ENCODE peak calls at places on chromosomes 7 and 10, in seven cellular contexts. One of them, this sample, is unnamed.

GRCh38 chr7:22193361-22194016 is 163.5 kb downstream of the RAPGEF5 start:
- DNase-seq in Panc1: no peak
- DNase-seq in sigmoid colon: peak
- DNase-seq in transverse colon: no peak
- DNase-seq in suprapubic skin: no peak
- DNase-seq in breast epithelium: no peak
- DNase-seq in stomach: no peak
- DNase-seq in this sample: no peak

GRCh38 chr7:47228386-47229014 is 353.4 kb downstream of the TNS3 start:
- DNase-seq in stomach: no peak
- DNase-seq in Panc1: no peak
- DNase-seq in transverse colon: no peak
- DNase-seq in suprapubic skin: no peak
- DNase-seq in breast epithelium: no peak
- DNase-seq in sigmoid colon: no peak
- DNase-seq in this sample: no peak

GRCh38 chr7:28554791-28555471 is 142.6 kb downstream of the CREB5 start:
- DNase-seq in transverse colon: no peak
- DNase-seq in suprapubic skin: no peak
- DNase-seq in sigmoid colon: no peak
- DNase-seq in Panc1: no peak
- DNase-seq in breast epithelium: no peak
- DNase-seq in stomach: no peak
- DNase-seq in this sample: no peak

GRCh38 chr10:47277352-47278151 is 22.4 kb upstream of the GDF10 start:
- DNase-seq in breast epithelium: no peak
- DNase-seq in stomach: no peak
- DNase-seq in Panc1: no peak
- DNase-seq in transverse colon: no peak
- DNase-seq in sigmoid colon: no peak
- DNase-seq in suprapubic skin: no peak
- DNase-seq in this sample: peak

GRCh38 chr7:95686109-95686508 is 86.2 kb upstream of the DYNC1I1 start:
- DNase-seq in breast epithelium: no peak
- DNase-seq in suprapubic skin: no peak
- DNase-seq in stomach: peak
- DNase-seq in transverse colon: peak
- DNase-seq in sigmoid colon: peak
- DNase-seq in Panc1: peak
- DNase-seq in this sample: no peak

GRCh38 chr7:69782917-69783684 is 184.8 kb downstream of the AUTS2 start:
- DNase-seq in stomach: no peak
- DNase-seq in Panc1: no peak
- DNase-seq in suprapubic skin: no peak
- DNase-seq in transverse colon: peak
- DNase-seq in breast epithelium: no peak
- DNase-seq in sigmoid colon: peak
- DNase-seq in this sample: no peak

GRCh38 chr10:68105820-68106219 is 3.5 kb upstream of the MYPN start:
- DNase-seq in Panc1: peak
- DNase-seq in sigmoid colon: no peak
- DNase-seq in breast epithelium: no peak
- DNase-seq in suprapubic skin: no peak
- DNase-seq in transverse colon: no peak
- DNase-seq in stomach: no peak
- DNase-seq in this sample: no peak

GRCh38 chr10:86693721-86694369 is 25.5 kb downstream of the LDB3 start:
- DNase-seq in stomach: peak
- DNase-seq in Panc1: no peak
- DNase-seq in transverse colon: peak
- DNase-seq in suprapubic skin: no peak
- DNase-seq in sigmoid colon: no peak
- DNase-seq in breast epithelium: no peak
- DNase-seq in this sample: no peak

GRCh38 chr10:79409038-79410035 is 36.1 kb downstream of the ZCCHC24 start:
- DNase-seq in suprapubic skin: no peak
- DNase-seq in Panc1: no peak
- DNase-seq in sigmoid colon: peak
- DNase-seq in breast epithelium: peak
- DNase-seq in stomach: peak
- DNase-seq in transverse colon: no peak
- DNase-seq in this sample: no peak

GRCh38 chr10:76311752-76312699 is 880.6 kb downstream of the LRMDA start:
- DNase-seq in transverse colon: no peak
- DNase-seq in Panc1: no peak
- DNase-seq in sigmoid colon: no peak
- DNase-seq in stomach: peak
- DNase-seq in suprapubic skin: no peak
- DNase-seq in breast epithelium: no peak
- DNase-seq in this sample: no peak

GRCh38 chr10:133438711-133439273 is 14.4 kb upstream of the SPRN start:
- DNase-seq in breast epithelium: no peak
- DNase-seq in suprapubic skin: peak
- DNase-seq in stomach: no peak
- DNase-seq in transverse colon: no peak
- DNase-seq in sigmoid colon: no peak
- DNase-seq in Panc1: peak
- DNase-seq in this sample: peak

GRCh38 chr10:17428616-17429097 is 25.7 kb downstream of the ST8SIA6 start:
- DNase-seq in suprapubic skin: no peak
- DNase-seq in Panc1: no peak
- DNase-seq in sigmoid colon: no peak
- DNase-seq in breast epithelium: no peak
- DNase-seq in stomach: no peak
- DNase-seq in transverse colon: peak
- DNase-seq in this sample: no peak

GRCh38 chr7:21972397-21972784 is 26.7 kb upstream of the CDCA7L start:
- DNase-seq in sigmoid colon: no peak
- DNase-seq in suprapubic skin: no peak
- DNase-seq in stomach: no peak
- DNase-seq in Panc1: no peak
- DNase-seq in transverse colon: no peak
- DNase-seq in breast epithelium: no peak
- DNase-seq in this sample: no peak

GRCh38 chr7:151518105-151518780 is 1.5 kb downstream of the RHEB start:
- DNase-seq in transverse colon: peak
- DNase-seq in suprapubic skin: no peak
- DNase-seq in Panc1: no peak
- DNase-seq in sigmoid colon: peak
- DNase-seq in stomach: peak
- DNase-seq in breast epithelium: peak
- DNase-seq in this sample: no peak

GRCh38 chr7:30988346-30989005 is 24.7 kb downstream of the GHRHR start:
- DNase-seq in sigmoid colon: peak
- DNase-seq in Panc1: no peak
- DNase-seq in transverse colon: peak
- DNase-seq in stomach: peak
- DNase-seq in suprapubic skin: no peak
- DNase-seq in breast epithelium: no peak
- DNase-seq in this sample: no peak

GRCh38 chr7:49911906-49912305 is 138.5 kb downstream of the VWC2 start:
- DNase-seq in sigmoid colon: no peak
- DNase-seq in transverse colon: no peak
- DNase-seq in Panc1: no peak
- DNase-seq in breast epithelium: no peak
- DNase-seq in suprapubic skin: no peak
- DNase-seq in stomach: no peak
- DNase-seq in this sample: no peak

GRCh38 chr10:93357680-93358079 is 124.5 kb downstream of the MYOF start:
- DNase-seq in Panc1: no peak
- DNase-seq in sigmoid colon: no peak
- DNase-seq in transverse colon: no peak
- DNase-seq in stomach: no peak
- DNase-seq in suprapubic skin: no peak
- DNase-seq in breast epithelium: no peak
- DNase-seq in this sample: no peak

GRCh38 chr10:93356516-93356915 is 125.6 kb downstream of the MYOF start:
- DNase-seq in stomach: no peak
- DNase-seq in sigmoid colon: no peak
- DNase-seq in transverse colon: no peak
- DNase-seq in suprapubic skin: no peak
- DNase-seq in breast epithelium: no peak
- DNase-seq in Panc1: no peak
- DNase-seq in this sample: no peak

DNA sequence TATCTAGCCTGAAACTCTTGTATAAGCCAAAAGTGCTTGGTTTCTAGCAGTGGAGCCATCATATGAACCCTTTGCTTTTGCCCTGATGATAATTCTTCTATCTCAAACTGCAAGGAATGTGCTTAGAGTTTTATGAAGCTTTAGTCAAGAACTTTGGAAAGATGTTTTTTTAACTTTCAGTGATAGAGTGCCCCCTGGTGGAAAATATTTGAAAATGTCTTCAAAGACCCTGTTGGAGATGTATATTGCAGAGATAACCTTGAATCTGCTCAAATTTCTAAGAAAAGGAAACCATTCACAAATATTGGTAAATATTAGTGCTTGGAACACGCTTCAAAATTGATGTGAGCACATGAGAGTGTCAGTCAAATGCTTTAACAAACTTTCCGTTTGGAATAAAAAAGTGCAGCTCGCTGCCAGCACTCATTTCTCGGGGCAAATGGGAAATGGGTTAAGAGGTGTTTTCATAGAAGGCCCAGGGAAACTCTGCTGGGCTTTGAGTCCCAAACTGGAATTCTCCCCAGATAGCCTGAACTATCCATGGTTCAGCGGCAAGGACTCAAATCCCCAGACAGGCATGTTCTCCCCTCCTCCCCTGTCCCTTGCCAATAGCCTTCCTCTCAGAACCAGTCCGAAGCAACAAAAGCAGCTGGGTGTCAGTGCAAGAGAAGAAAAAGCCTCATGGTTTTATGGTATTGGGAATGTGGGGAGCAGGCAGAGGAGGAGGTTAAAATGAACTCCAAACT is 129.3 kb downstream of the MYOF start:
- DNase-seq in transverse colon: no peak
- DNase-seq in breast epithelium: no peak
- DNase-seq in Panc1: no peak
- DNase-seq in suprapubic skin: no peak
- DNase-seq in sigmoid colon: no peak
- DNase-seq in stomach: no peak
- DNase-seq in this sample: no peak
- TF ChIP-seq CTCF in transverse colon: peak
- TF ChIP-seq CTCF in breast epithelium: peak
- TF ChIP-seq CTCF in Panc1: peak
- TF ChIP-seq CTCF in suprapubic skin: peak
- TF ChIP-seq CTCF in sigmoid colon: peak
- TF ChIP-seq CTCF in stomach: peak
- TF ChIP-seq CTCF in this sample: peak

DNA sequence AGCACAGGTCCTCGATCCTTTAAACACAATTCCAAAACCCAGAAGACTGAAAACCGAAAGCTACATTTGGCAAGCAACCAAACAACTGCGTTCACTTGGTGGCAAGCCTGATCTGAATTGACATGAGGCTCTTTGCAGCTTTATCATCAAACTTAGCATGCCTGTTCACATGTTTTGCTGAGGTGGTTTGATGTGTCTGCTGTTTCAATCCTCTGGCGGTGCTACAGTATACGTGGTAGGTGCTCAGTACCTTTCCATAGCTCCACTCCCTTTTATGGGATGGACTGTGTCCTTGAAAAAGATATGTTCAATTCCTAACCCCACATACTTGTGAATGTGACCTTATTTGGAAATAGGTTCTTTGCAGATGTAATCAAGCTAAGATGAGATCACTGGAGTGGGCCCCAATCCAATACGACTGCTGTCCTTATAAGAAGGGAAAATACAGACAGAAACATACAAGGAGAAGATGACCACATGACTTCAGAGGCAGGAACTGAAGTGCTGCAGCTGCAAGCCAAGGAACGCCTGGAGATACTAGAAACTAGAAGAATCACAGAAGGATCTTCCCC is 33.4 kb downstream of the CCDC6 start:
- DNase-seq in sigmoid colon: peak
- DNase-seq in transverse colon: peak
- DNase-seq in suprapubic skin: no peak
- DNase-seq in breast epithelium: peak
- DNase-seq in stomach: no peak
- DNase-seq in Panc1: no peak
- DNase-seq in this sample: no peak
- TF ChIP-seq POLR2AphosphoS5 in sigmoid colon: peak
- TF ChIP-seq POLR2AphosphoS5 in transverse colon: peak
- TF ChIP-seq POLR2AphosphoS5 in suprapubic skin: no peak
- TF ChIP-seq POLR2AphosphoS5 in breast epithelium: peak
- TF ChIP-seq POLR2AphosphoS5 in stomach: no peak
- TF ChIP-seq POLR2AphosphoS5 in Panc1: no peak
- TF ChIP-seq POLR2AphosphoS5 in this sample: peak

DNA sequence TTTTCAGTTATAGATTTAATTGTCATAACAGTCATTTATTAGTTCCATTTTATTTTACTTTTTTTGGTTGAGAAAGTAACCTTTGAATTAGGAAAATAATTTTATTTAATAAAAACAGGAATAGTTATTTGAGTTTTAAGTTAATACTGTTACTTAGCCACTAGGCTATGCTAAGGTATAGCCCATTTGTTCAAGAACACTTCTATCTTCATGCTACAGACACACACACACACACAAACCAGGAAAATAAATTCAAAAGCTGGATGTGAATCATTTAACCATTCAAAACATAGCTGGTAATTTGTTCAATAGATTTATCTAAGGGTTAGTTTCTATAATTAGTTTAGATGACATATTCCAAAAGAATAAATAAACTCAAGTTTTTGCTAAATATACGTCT is 148.4 kb downstream of the RNF133 start:
- DNase-seq in breast epithelium: no peak
- DNase-seq in sigmoid colon: no peak
- DNase-seq in Panc1: no peak
- DNase-seq in suprapubic skin: no peak
- DNase-seq in stomach: no peak
- DNase-seq in transverse colon: no peak
- DNase-seq in this sample: no peak
- TF ChIP-seq CTCF in breast epithelium: no peak
- TF ChIP-seq CTCF in sigmoid colon: no peak
- TF ChIP-seq CTCF in Panc1: no peak
- TF ChIP-seq CTCF in suprapubic skin: no peak
- TF ChIP-seq CTCF in stomach: peak
- TF ChIP-seq CTCF in transverse colon: no peak
- TF ChIP-seq CTCF in this sample: no peak

GRCh38 chr10:122113161-122113944 is 124.4 kb downstream of the TACC2 start:
- DNase-seq in breast epithelium: peak
- DNase-seq in transverse colon: peak
- DNase-seq in suprapubic skin: peak
- DNase-seq in Panc1: no peak
- DNase-seq in stomach: peak
- DNase-seq in sigmoid colon: peak
- DNase-seq in this sample: no peak

GRCh38 chr10:122115874-122116273 is 126.9 kb downstream of the TACC2 start:
- DNase-seq in transverse colon: no peak
- DNase-seq in suprapubic skin: no peak
- DNase-seq in sigmoid colon: no peak
- DNase-seq in Panc1: no peak
- DNase-seq in stomach: no peak
- DNase-seq in breast epithelium: no peak
- DNase-seq in this sample: no peak

GRCh38 chr10:122114156-122114747 is 125.3 kb downstream of the TACC2 start:
- DNase-seq in suprapubic skin: no peak
- DNase-seq in stomach: no peak
- DNase-seq in transverse colon: peak
- DNase-seq in breast epithelium: no peak
- DNase-seq in Panc1: no peak
- DNase-seq in sigmoid colon: peak
- DNase-seq in this sample: no peak

GRCh38 chr10:122117475-122117874 is 128.5 kb downstream of the TACC2 start:
- DNase-seq in suprapubic skin: no peak
- DNase-seq in Panc1: no peak
- DNase-seq in breast epithelium: no peak
- DNase-seq in transverse colon: no peak
- DNase-seq in sigmoid colon: no peak
- DNase-seq in stomach: no peak
- DNase-seq in this sample: no peak

GRCh38 chr10:122116331-122116730 is 127.4 kb downstream of the TACC2 start:
- DNase-seq in breast epithelium: no peak
- DNase-seq in transverse colon: no peak
- DNase-seq in stomach: no peak
- DNase-seq in Panc1: no peak
- DNase-seq in sigmoid colon: no peak
- DNase-seq in suprapubic skin: no peak
- DNase-seq in this sample: no peak
- TF ChIP-seq POLR2AphosphoS5 in breast epithelium: no peak
- TF ChIP-seq POLR2AphosphoS5 in transverse colon: no peak
- TF ChIP-seq POLR2AphosphoS5 in stomach: no peak
- TF ChIP-seq POLR2AphosphoS5 in Panc1: no peak
- TF ChIP-seq POLR2AphosphoS5 in sigmoid colon: no peak
- TF ChIP-seq POLR2AphosphoS5 in suprapubic skin: no peak
- TF ChIP-seq POLR2AphosphoS5 in this sample: no peak